ENCODE peak calls at places on chromosome 9, in six cellular contexts. V is stomach, A is transverse colon, I is HepG2, M is GM12878, D is SK-N-SH. E is an unnamed sample.

GRCh38 chr9:13529321-13530104 is 250.0 kb upstream of the MPDZ start:
- DNase-seq in V (no peak), A (no peak), I (no peak), M (no peak), D (no peak), E (no peak)

GRCh38 chr9:108580021-108580439 is 275.8 kb downstream of the ACTL7B start:
- DNase-seq in V (no peak), A (peak), I (peak), M (no peak), D (no peak), E (peak)

GRCh38 chr9:21392270-21392669 is 7.1 kb upstream of the IFNA2 start:
- DNase-seq in V (no peak), A (no peak), I (peak), M (no peak), D (peak), E (no peak)

GRCh38 chr9:82961504-82962125 is 101.3 kb downstream of the RASEF start:
- DNase-seq in V (peak), A (peak), I (peak), M (peak), D (peak), E (peak)

GRCh38 chr9:20119566-20119965 is 330.7 kb upstream of the SLC24A2 start:
- DNase-seq in V (no peak), A (no peak), I (no peak), M (no peak), D (no peak), E (no peak)

GRCh38 chr9:93577940-93578682 is 1.7 kb downstream of the PHF2 start:
- DNase-seq in V (peak), A (no peak), I (no peak), M (no peak), D (no peak), E (no peak)

GRCh38 chr9:134492281-134492691 is 149.3 kb upstream of the COL5A1 start:
- DNase-seq in V (no peak), A (no peak), I (no peak), M (no peak), D (peak), E (peak)

GRCh38 chr9:81293651-81294050 is 395.7 kb downstream of the TLE1 start:
- DNase-seq in V (no peak), A (no peak), I (no peak), M (no peak), D (no peak), E (no peak)

GRCh38 chr9:35650341-35651158 is at the start of gene SIT1:
- DNase-seq in V (no peak), A (no peak), I (no peak), M (no peak), D (no peak), E (no peak)

GRCh38 chr9:71812385-71812784 is 44.1 kb upstream of the CEMIP2 start:
- DNase-seq in V (no peak), A (no peak), I (no peak), M (no peak), D (no peak), E (no peak)

GRCh38 chr9:99368341-99369326 is 146.6 kb downstream of the SEC61B start:
- DNase-seq in V (no peak), A (peak), I (no peak), M (peak), D (no peak), E (no peak)

GRCh38 chr9:106287108-106287631 is 575.8 kb upstream of the ZNF462 start:
- DNase-seq in V (peak), A (no peak), I (no peak), M (no peak), D (peak), E (no peak)
- H3K4me3 ChIP-seq in V (peak), A (peak), I (no peak), M (no peak), D (no peak), E (peak)

GRCh38 chr9:120875643-120875953 is 1.4 kb downstream of the PHF19 start:
- DNase-seq in V (no peak), A (no peak), I (no peak), M (no peak), D (peak), E (no peak)

GRCh38 chr9:120872775-120873502 is 4.0 kb downstream of the PHF19 start:
- DNase-seq in V (no peak), A (no peak), I (no peak), M (no peak), D (no peak), E (no peak)

GRCh38 chr9:120874861-120875565 is 2.0 kb downstream of the PHF19 start:
- DNase-seq in V (no peak), A (no peak), I (no peak), M (no peak), D (peak), E (no peak)

GRCh38 chr9:120874226-120874839 is 2.7 kb downstream of the PHF19 start:
- DNase-seq in V (no peak), A (no peak), I (no peak), M (no peak), D (no peak), E (no peak)

GRCh38 chr9:120873512-120873911 is 3.5 kb downstream of the PHF19 start:
- DNase-seq in V (no peak), A (no peak), I (no peak), M (no peak), D (no peak), E (no peak)
- TF ChIP-seq EP300 in V (no peak), A (no peak), I (no peak), M (no peak), D (no peak), E (no peak)

DNA sequence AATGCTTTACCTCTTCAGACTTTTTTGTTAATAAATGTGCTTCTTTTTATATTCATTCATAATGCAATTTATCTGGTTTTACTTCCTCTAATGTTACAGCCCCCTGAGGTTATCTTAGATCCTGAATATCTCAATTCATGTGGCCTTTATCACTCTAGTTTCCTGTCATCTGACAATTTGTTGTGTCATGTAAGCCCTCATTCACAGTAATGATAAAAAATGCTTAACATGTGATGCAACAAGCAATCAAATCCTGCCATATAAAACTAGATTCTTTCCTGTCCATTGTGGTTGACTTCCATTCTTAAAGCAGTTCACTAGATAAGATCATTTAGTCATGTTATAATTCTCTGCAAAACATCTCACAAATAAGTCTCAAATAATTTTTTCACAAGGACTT is 991.2 kb upstream of the ACO1 start:
- DNase-seq in V (no peak), A (no peak), I (no peak), M (no peak), D (peak), E (no peak)
- TF ChIP-seq POLR2AphosphoS5 in V (no peak), A (no peak), I (no peak), M (no peak), D (no peak), E (no peak)

GRCh38 chr9:127977877-127978647 is 2.7 kb downstream of the EEIG1 start:
- DNase-seq in V (peak), A (peak), I (no peak), M (no peak), D (no peak), E (no peak)
- H3K4me3 ChIP-seq in V (peak), A (peak), I (peak), M (peak), D (peak), E (peak)

GRCh38 chr9:113485761-113486115 is 22.2 kb downstream of the RGS3 start:
- DNase-seq in V (no peak), A (no peak), I (no peak), M (no peak), D (no peak), E (no peak)

GRCh38 chr9:113486327-113486726 is 22.8 kb downstream of the RGS3 start:
- DNase-seq in V (no peak), A (peak), I (no peak), M (no peak), D (no peak), E (peak)

GRCh38 chr9:113492343-113493079 is 29.0 kb downstream of the RGS3 start:
- DNase-seq in V (no peak), A (no peak), I (no peak), M (no peak), D (no peak), E (no peak)

GRCh38 chr9:113488071-113488470 is 24.5 kb downstream of the RGS3 start:
- DNase-seq in V (peak), A (peak), I (no peak), M (no peak), D (no peak), E (no peak)

DNA sequence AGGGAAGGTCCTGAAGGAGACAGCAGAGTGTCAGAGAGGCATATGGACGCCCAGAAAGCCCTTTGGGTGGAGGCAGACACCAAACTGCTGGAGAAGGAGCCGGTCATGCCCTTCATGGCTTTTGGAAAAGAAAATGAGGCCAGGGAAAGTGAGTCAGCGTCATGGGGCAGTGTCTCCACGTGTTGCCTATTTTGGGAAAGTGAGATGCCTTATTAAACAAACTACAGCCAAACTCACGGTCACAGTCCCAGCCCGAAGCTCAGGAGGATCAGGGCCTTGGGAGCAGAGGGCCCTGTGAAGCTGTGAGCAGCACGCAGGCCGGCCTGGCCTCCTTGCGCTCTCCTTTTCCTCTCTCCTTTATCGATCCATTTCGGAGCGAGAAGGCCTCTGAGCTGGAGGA is 25.0 kb downstream of the RGS3 start:
- DNase-seq in V (no peak), A (peak), I (no peak), M (no peak), D (no peak), E (no peak)
- TF ChIP-seq EP300 in V (peak), A (no peak), I (no peak), M (no peak), D (no peak), E (no peak)

GRCh38 chr9:128770286-128770685 is 1.4 kb downstream of the ZER1 start:
- DNase-seq in V (no peak), A (no peak), I (no peak), M (no peak), D (no peak), E (no peak)

GRCh38 chr9:128774804-128775203 is 3.1 kb upstream of the ZER1 start:
- DNase-seq in V (no peak), A (no peak), I (no peak), M (no peak), D (no peak), E (no peak)

GRCh38 chr9:128773049-128773448 is 1.3 kb upstream of the ZER1 start:
- DNase-seq in V (no peak), A (no peak), I (no peak), M (no peak), D (no peak), E (no peak)

GRCh38 chr9:128771094-128771721 is 519 bp downstream of the ZER1 start:
- DNase-seq in V (no peak), A (peak), I (no peak), M (no peak), D (no peak), E (no peak)

GRCh38 chr9:128771745-128772519 is at the start of gene ZER1:
- DNase-seq in V (peak), A (peak), I (peak), M (peak), D (peak), E (peak)
- TF ChIP-seq POLR2AphosphoS5 in V (peak), A (peak), I (peak), M (peak), D (peak), E (no peak)

DNA sequence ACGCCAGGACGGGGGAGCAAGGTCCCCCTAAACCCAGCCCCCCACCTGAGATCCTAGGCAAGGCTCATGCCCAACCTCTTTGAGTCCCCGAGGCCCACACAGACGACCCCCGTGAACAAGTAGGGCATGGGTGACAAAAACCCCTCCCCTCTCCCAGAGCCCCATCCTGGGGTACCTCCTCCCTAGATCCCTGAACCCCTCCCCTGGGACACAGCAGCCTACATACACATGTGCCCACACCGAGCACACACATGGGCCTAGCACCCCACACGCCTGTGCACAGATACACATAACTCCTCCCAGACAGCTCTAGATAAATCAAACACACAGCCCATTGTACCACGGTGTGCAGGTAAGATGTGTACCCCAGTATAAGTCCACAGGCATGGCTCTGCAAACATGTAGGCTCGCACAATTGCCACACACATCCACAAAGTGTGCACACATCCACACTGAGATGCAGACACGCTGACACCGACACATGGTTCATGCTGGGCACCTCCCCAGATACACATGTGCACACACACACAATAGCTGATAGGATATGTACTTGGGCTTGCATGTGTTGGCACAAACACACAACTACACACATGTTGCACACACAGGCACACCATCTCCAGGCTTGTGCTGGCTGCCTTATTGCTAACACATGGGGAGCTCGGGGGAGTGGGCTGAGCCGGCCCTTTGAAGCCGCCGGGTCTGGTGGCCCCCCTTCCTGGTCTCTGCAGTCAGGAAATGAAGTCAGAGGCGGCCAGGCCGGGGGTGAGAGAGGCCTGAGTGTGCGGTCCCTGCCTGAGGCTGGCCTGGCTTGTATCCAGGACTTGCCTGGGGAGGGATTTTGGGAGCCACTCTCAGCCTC is 30.3 kb downstream of the GOLGA2 start:
- DNase-seq in V (no peak), A (no peak), I (peak), M (no peak), D (peak), E (no peak)
- H3K4me3 ChIP-seq in V (no peak), A (no peak), I (peak), M (no peak), D (no peak), E (peak)

E was measured in suprapubic skin.